ENCODE peak calls at places on chromosomes 4 and X, in eight cellular contexts. U is small intestine; C is hippocampal formation; L is psoas muscle; K is activated naive CD4-positive, alpha-beta T cell treated with anti-CD3 and anti-CD28 coated beads, Interleukin-2, amount 50 U/mL, for 72 hours; D is activated B cell treated with CpG ODN at 0.5 μM for 24 hours; N is BJ; X is HS-5. E is an unnamed sample.

GRCh38 chrX:11667286-11667685 is 1.6 kb upstream of the ARHGAP6 start:
- DNase-seq in K (no peak), N (no peak), L (no peak), C (no peak), D (no peak), U (no peak), X (no peak), E (no peak)

GRCh38 chr4:84800256-84800655 is 166.2 kb downstream of the WDFY3 start:
- DNase-seq in L (no peak), C (no peak), U (no peak), X (no peak), D (no peak), N (no peak), K (no peak), E (no peak)

GRCh38 chr4:972651-973424 is 531 bp downstream of the DGKQ start:
- DNase-seq in U (peak), D (peak), K (peak), N (no peak), X (no peak), C (no peak), L (no peak), E (no peak)

GRCh38 chr4:55554453-55555030 is 7.8 kb upstream of the CLOCK start:
- DNase-seq in N (no peak), K (no peak), X (no peak), C (peak), U (peak), D (no peak), L (no peak), E (no peak)

GRCh38 chr4:28842271-28842670 is 1877.9 kb upstream of the PCDH7 start:
- DNase-seq in N (no peak), K (no peak), L (no peak), D (no peak), U (no peak), C (no peak), X (no peak), E (no peak)

GRCh38 chrX:2577844-2578444 is 77.2 kb upstream of the DHRSX start:
- DNase-seq in X (no peak), C (no peak), L (no peak), K (no peak), D (no peak), N (no peak), U (no peak), E (no peak)

GRCh38 chrX:45771560-45772340 is 571.1 kb upstream of the DIPK2B start:
- DNase-seq in D (no peak), K (peak), X (no peak), U (peak), C (no peak), N (no peak), L (no peak), E (no peak)

GRCh38 chrX:149043401-149043800 is 461.7 kb downstream of the IDS start:
- DNase-seq in X (no peak), N (no peak), K (no peak), U (no peak), L (no peak), D (no peak), C (no peak), E (no peak)

GRCh38 chr4:169282429-169283113 is 11.8 kb upstream of the SH3RF1 start:
- DNase-seq in C (no peak), X (peak), D (no peak), L (no peak), U (no peak), N (no peak), K (no peak), E (no peak)

GRCh38 chr4:24212642-24213041 is 322.8 kb upstream of the PPARGC1A start:
- DNase-seq in C (no peak), D (no peak), L (peak), U (no peak), K (no peak), X (no peak), N (no peak), E (no peak)

GRCh38 chr4:47410271-47410670 is 53.2 kb downstream of the COMMD8 start:
- DNase-seq in K (no peak), N (no peak), D (no peak), X (no peak), C (no peak), L (no peak), U (no peak), E (no peak)

GRCh38 chr4:41268024-41268423 is 11.3 kb downstream of the UCHL1 start:
- DNase-seq in X (no peak), K (no peak), N (no peak), L (no peak), U (peak), C (no peak), D (no peak), E (no peak)

GRCh38 chr4:176400816-176401461 is 81.2 kb downstream of the SPCS3 start:
- DNase-seq in L (no peak), D (no peak), C (no peak), U (no peak), N (peak), X (peak), K (no peak), E (no peak)

GRCh38 chr4:71540749-71541269 is 202.0 kb downstream of the SLC4A4 start:
- DNase-seq in C (no peak), X (no peak), U (peak), K (no peak), D (no peak), L (no peak), N (no peak), E (no peak)

GRCh38 chr4:106502106-106502699 is 133.6 kb upstream of the GIMD1 start:
- DNase-seq in K (peak), C (no peak), U (peak), L (peak), X (no peak), D (no peak), N (no peak), E (peak)

GRCh38 chrX:149630681-149631292 is 805 bp downstream of the TMEM185A start:
- DNase-seq in K (no peak), L (no peak), U (peak), D (no peak), C (no peak), N (no peak), X (peak), E (no peak)